ENCODE peak calls at places on chromosome 3, in four cellular contexts. L, J, U and F are unnamed samples.

GRCh38 chr3:154121236-154122095 is at the start of gene ARHGEF26:
- DNase-seq in L (peak), J (peak), U (peak), F (peak)

GRCh38 chr3:165837058-165837525 is at the start of gene BCHE:
- DNase-seq in L (peak), J (peak), U (no peak), F (no peak)

GRCh38 chr3:125587039-125587664 is 8.1 kb downstream of the OSBPL11 start:
- DNase-seq in L (no peak), J (no peak), U (peak), F (no peak)

GRCh38 chr3:127684871-127685707 is 12.3 kb downstream of the ABTB1 start:
- DNase-seq in L (no peak), J (no peak), U (no peak), F (no peak)

GRCh38 chr3:10383850-10384248 is 62.9 kb upstream of the SEC13 start:
- DNase-seq in L (no peak), J (no peak), U (no peak), F (no peak)

GRCh38 chr3:182412066-182412465 is 381.2 kb upstream of the ATP11B start:
- DNase-seq in L (peak), J (no peak), U (no peak), F (no peak)

GRCh38 chr3:185309309-185309708 is 53.6 kb upstream of the MAP3K13 start:
- DNase-seq in L (no peak), J (no peak), U (no peak), F (no peak)

GRCh38 chr3:53705024-53705750 is 141.0 kb downstream of the CHDH start:
- DNase-seq in L (no peak), J (no peak), U (no peak), F (no peak)

GRCh38 chr3:113441051-113441770 is at the start of gene CFAP44:
- DNase-seq in L (peak), J (peak), U (peak), F (peak)

GRCh38 chr3:138942861-138943623 is 3.9 kb downstream of the FOXL2 start:
- DNase-seq in L (peak), J (no peak), U (no peak), F (no peak)

GRCh38 chr3:138943724-138944131 is 3.2 kb downstream of the FOXL2 start:
- DNase-seq in L (peak), J (no peak), U (no peak), F (no peak)

GRCh38 chr3:138944842-138945645 is 1.9 kb downstream of the FOXL2 start:
- DNase-seq in L (peak), J (no peak), U (no peak), F (peak)

GRCh38 chr3:138945646-138946553 is 1.0 kb downstream of the FOXL2 start:
- DNase-seq in L (peak), J (no peak), U (peak), F (peak)

GRCh38 chr3:138944136-138944658 is 2.7 kb downstream of the FOXL2 start:
- DNase-seq in L (peak), J (no peak), U (no peak), F (no peak)
- H3K4me3 ChIP-seq in L (no peak), J (no peak), U (no peak), F (peak)

GRCh38 chr3:133413166-133414020 is 13.5 kb downstream of the BFSP2 start:
- DNase-seq in L (peak), J (no peak), U (peak), F (peak)
- H3K4me3 ChIP-seq in L (no peak), J (no peak), U (peak), F (peak)

GRCh38 chr3:63763156-63763555 is 55.9 kb upstream of the C3orf49 start:
- DNase-seq in L (no peak), J (no peak), U (peak), F (peak)
- H3K4me3 ChIP-seq in L (no peak), J (no peak), U (peak), F (no peak)

DNA sequence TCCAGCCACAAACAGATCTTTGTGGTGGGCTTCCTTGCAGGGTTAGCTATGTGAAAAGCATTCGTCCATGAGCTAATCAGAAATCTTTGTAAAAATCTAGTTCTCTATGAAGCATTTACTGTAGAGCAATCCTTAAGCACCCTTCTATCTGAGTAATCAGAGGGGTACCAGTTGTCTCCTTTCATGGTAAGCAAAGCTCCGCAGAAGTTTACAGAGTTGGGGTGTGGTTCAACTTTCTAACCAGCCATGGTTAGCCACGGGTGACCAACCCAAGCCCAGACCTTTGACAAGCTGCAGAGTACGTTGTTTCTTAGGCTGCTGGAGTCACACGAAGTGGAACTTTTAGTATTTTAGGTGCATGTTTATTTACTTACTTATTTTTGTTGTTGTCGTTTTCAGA is 77.4 kb downstream of the FLNB start:
- DNase-seq in L (no peak), J (no peak), U (no peak), F (no peak)
- H3K4me3 ChIP-seq in L (no peak), J (no peak), U (no peak), F (no peak)

DNA sequence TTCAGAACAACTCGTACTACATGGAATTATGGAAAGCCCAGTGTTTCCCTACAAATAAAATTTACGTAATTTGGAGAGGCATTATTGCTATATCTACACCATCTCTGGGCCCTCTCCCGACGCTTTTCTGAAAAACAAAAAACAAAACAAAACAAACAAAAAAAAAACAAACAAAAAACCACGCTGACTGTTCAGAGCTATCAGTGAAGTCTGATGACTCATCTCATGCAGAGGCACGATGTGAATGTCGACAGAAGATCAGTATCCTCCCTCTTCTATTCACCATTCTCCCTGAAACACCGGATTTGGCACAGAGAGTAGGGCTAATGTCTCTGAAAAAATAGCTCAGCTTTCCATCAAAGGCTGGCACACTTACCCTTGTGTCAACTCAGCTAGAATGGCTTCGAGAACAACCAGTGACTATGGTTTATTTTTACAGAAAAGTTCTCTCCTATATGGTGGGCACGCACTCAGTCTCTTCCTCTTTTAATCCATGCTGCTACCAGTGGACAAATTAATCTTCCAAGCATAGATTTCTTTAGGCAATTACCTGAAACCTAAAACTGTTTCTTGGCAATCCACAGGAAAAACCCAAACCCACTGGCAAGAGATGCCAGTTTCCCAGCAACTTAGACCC is 1.5 kb downstream of the CRBN start:
- DNase-seq in L (no peak), J (no peak), U (peak), F (no peak)
- H3K4me3 ChIP-seq in L (no peak), J (no peak), U (peak), F (peak)

GRCh38 chr3:119809249-119810017 is 27.5 kb downstream of the NR1I2 start:
- DNase-seq in L (no peak), J (no peak), U (peak), F (no peak)
- H3K4me3 ChIP-seq in L (no peak), J (peak), U (peak), F (peak)

GRCh38 chr3:112000971-112001370 is 2.2 kb downstream of the TAGLN3 start:
- DNase-seq in L (peak), J (no peak), U (no peak), F (no peak)
- H3K4me3 ChIP-seq in L (no peak), J (no peak), U (no peak), F (no peak)

GRCh38 chr3:25453521-25454410 is 25.7 kb downstream of the RARB start:
- DNase-seq in L (no peak), J (no peak), U (peak), F (peak)
- H3K4me3 ChIP-seq in L (no peak), J (no peak), U (peak), F (peak)

GRCh38 chr3:191280111-191280510 is 49.1 kb upstream of the CCDC50 start:
- DNase-seq in L (no peak), J (no peak), U (no peak), F (no peak)

GRCh38 chr3:191283400-191283799 is 45.8 kb upstream of the CCDC50 start:
- DNase-seq in L (no peak), J (no peak), U (no peak), F (no peak)

GRCh38 chr3:191282262-191283215 is 46.7 kb upstream of the CCDC50 start:
- DNase-seq in L (no peak), J (no peak), U (peak), F (no peak)
- H3K4me3 ChIP-seq in L (no peak), J (no peak), U (no peak), F (no peak)

DNA sequence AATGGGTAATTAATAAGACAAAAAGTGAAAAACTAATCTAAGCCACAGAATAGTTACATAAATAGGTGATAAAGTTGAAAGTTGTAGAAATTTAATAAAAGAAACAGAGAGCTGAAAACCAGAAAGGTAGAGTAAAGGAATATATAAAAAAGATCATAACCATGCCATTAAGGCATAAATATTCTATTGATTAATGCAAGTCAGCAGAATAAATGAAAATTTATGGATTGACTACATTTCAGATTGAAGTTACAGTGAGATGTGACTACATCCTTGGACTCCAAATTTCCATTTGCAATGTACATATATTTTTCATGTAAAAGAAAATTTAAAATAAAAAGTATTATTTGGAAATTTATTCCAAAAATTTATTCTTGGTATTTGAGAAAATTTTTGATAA is 1225.7 kb downstream of the OTOL1 start:
- DNase-seq in L (no peak), J (no peak), U (no peak), F (no peak)
- H3K4me3 ChIP-seq in L (no peak), J (no peak), U (no peak), F (no peak)